ENCODE peak calls at places on chromosomes 3 and 15, in seven cellular contexts. One of them, this sample, is unnamed.

GRCh38 chr3:50167069-50167781 is 12.1 kb downstream of the SEMA3F start:
- DNase-seq in neuronal stem cell: no peak
- DNase-seq in stimulated activated CD4-positive, alpha-beta T cell treated with anti-CD3 and anti-CD28 coated beads, Interleukin-1b, Interleukin-23, amount 100 ng/mL, for 4 hours: no peak
- DNase-seq in germinal center: no peak
- DNase-seq in heart left ventricle: no peak
- DNase-seq in NCI-H146: no peak
- DNase-seq in head of caudate nucleus: no peak
- DNase-seq in this sample: no peak

GRCh38 chr3:129654126-129654525 is 47.6 kb upstream of the PLXND1 start:
- DNase-seq in NCI-H146: no peak
- DNase-seq in germinal center: no peak
- DNase-seq in head of caudate nucleus: no peak
- DNase-seq in neuronal stem cell: no peak
- DNase-seq in heart left ventricle: no peak
- DNase-seq in stimulated activated CD4-positive, alpha-beta T cell treated with anti-CD3 and anti-CD28 coated beads, Interleukin-1b, Interleukin-23, amount 100 ng/mL, for 4 hours: no peak
- DNase-seq in this sample: no peak

GRCh38 chr3:135097276-135097946 is 302.4 kb downstream of the EPHB1 start:
- DNase-seq in head of caudate nucleus: no peak
- DNase-seq in heart left ventricle: no peak
- DNase-seq in stimulated activated CD4-positive, alpha-beta T cell treated with anti-CD3 and anti-CD28 coated beads, Interleukin-1b, Interleukin-23, amount 100 ng/mL, for 4 hours: no peak
- DNase-seq in NCI-H146: no peak
- DNase-seq in germinal center: no peak
- DNase-seq in neuronal stem cell: no peak
- DNase-seq in this sample: no peak

GRCh38 chr3:64238971-64239667 is 13.9 kb upstream of the PRICKLE2 start:
- DNase-seq in stimulated activated CD4-positive, alpha-beta T cell treated with anti-CD3 and anti-CD28 coated beads, Interleukin-1b, Interleukin-23, amount 100 ng/mL, for 4 hours: no peak
- DNase-seq in neuronal stem cell: peak; percentile 56
- DNase-seq in head of caudate nucleus: peak; percentile 46
- DNase-seq in germinal center: no peak
- DNase-seq in NCI-H146: no peak
- DNase-seq in heart left ventricle: peak; percentile 85
- DNase-seq in this sample: peak; percentile 88

GRCh38 chr3:56810912-56811544 is 9.3 kb upstream of the ARHGEF3 start:
- DNase-seq in NCI-H146: no peak
- DNase-seq in stimulated activated CD4-positive, alpha-beta T cell treated with anti-CD3 and anti-CD28 coated beads, Interleukin-1b, Interleukin-23, amount 100 ng/mL, for 4 hours: no peak
- DNase-seq in heart left ventricle: no peak
- DNase-seq in germinal center: no peak
- DNase-seq in neuronal stem cell: no peak
- DNase-seq in head of caudate nucleus: no peak
- DNase-seq in this sample: no peak

GRCh38 chr3:109178701-109179100 is 42.2 kb downstream of the C3orf85 start:
- DNase-seq in neuronal stem cell: no peak
- DNase-seq in stimulated activated CD4-positive, alpha-beta T cell treated with anti-CD3 and anti-CD28 coated beads, Interleukin-1b, Interleukin-23, amount 100 ng/mL, for 4 hours: no peak
- DNase-seq in head of caudate nucleus: no peak
- DNase-seq in germinal center: no peak
- DNase-seq in heart left ventricle: no peak
- DNase-seq in NCI-H146: no peak
- DNase-seq in this sample: no peak

GRCh38 chr3:184733971-184734608 is 22.2 kb upstream of the MAGEF1 start:
- DNase-seq in stimulated activated CD4-positive, alpha-beta T cell treated with anti-CD3 and anti-CD28 coated beads, Interleukin-1b, Interleukin-23, amount 100 ng/mL, for 4 hours: no peak
- DNase-seq in head of caudate nucleus: no peak
- DNase-seq in NCI-H146: no peak
- DNase-seq in germinal center: no peak
- DNase-seq in neuronal stem cell: no peak
- DNase-seq in heart left ventricle: peak; percentile 5
- DNase-seq in this sample: peak; percentile 3

GRCh38 chr3:27228805-27229204 is 140.4 kb downstream of the NEK10 start:
- DNase-seq in NCI-H146: no peak
- DNase-seq in head of caudate nucleus: no peak
- DNase-seq in germinal center: no peak
- DNase-seq in neuronal stem cell: no peak
- DNase-seq in stimulated activated CD4-positive, alpha-beta T cell treated with anti-CD3 and anti-CD28 coated beads, Interleukin-1b, Interleukin-23, amount 100 ng/mL, for 4 hours: no peak
- DNase-seq in heart left ventricle: no peak
- DNase-seq in this sample: no peak

GRCh38 chr3:52361893-52362292 is 45.8 kb downstream of the DNAH1 start:
- DNase-seq in NCI-H146: no peak
- DNase-seq in neuronal stem cell: no peak
- DNase-seq in germinal center: no peak
- DNase-seq in heart left ventricle: no peak
- DNase-seq in stimulated activated CD4-positive, alpha-beta T cell treated with anti-CD3 and anti-CD28 coated beads, Interleukin-1b, Interleukin-23, amount 100 ng/mL, for 4 hours: no peak
- DNase-seq in head of caudate nucleus: no peak
- DNase-seq in this sample: no peak

GRCh38 chr3:64327039-64327804 is 102.0 kb upstream of the PRICKLE2 start:
- DNase-seq in NCI-H146: no peak
- DNase-seq in germinal center: no peak
- DNase-seq in head of caudate nucleus: no peak
- DNase-seq in neuronal stem cell: no peak
- DNase-seq in stimulated activated CD4-positive, alpha-beta T cell treated with anti-CD3 and anti-CD28 coated beads, Interleukin-1b, Interleukin-23, amount 100 ng/mL, for 4 hours: no peak
- DNase-seq in heart left ventricle: peak; percentile 74
- DNase-seq in this sample: peak; percentile 84

GRCh38 chr15:43828061-43828657 is 1.4 kb downstream of the WDR76 start:
- DNase-seq in stimulated activated CD4-positive, alpha-beta T cell treated with anti-CD3 and anti-CD28 coated beads, Interleukin-1b, Interleukin-23, amount 100 ng/mL, for 4 hours: no peak
- DNase-seq in germinal center: peak; percentile 22
- DNase-seq in head of caudate nucleus: no peak
- DNase-seq in heart left ventricle: no peak
- DNase-seq in NCI-H146: no peak
- DNase-seq in neuronal stem cell: no peak
- DNase-seq in this sample: no peak

GRCh38 chr3:61956236-61956635 is 394.9 kb downstream of the PTPRG start:
- DNase-seq in NCI-H146: no peak
- DNase-seq in head of caudate nucleus: no peak
- DNase-seq in neuronal stem cell: no peak
- DNase-seq in germinal center: no peak
- DNase-seq in stimulated activated CD4-positive, alpha-beta T cell treated with anti-CD3 and anti-CD28 coated beads, Interleukin-1b, Interleukin-23, amount 100 ng/mL, for 4 hours: no peak
- DNase-seq in heart left ventricle: no peak
- DNase-seq in this sample: no peak

GRCh38 chr15:41982133-41982930 is 10.0 kb upstream of the EHD4 start:
- DNase-seq in NCI-H146: no peak
- DNase-seq in neuronal stem cell: no peak
- DNase-seq in germinal center: no peak
- DNase-seq in heart left ventricle: no peak
- DNase-seq in head of caudate nucleus: no peak
- DNase-seq in stimulated activated CD4-positive, alpha-beta T cell treated with anti-CD3 and anti-CD28 coated beads, Interleukin-1b, Interleukin-23, amount 100 ng/mL, for 4 hours: no peak
- DNase-seq in this sample: no peak

GRCh38 chr3:197590313-197590962 is 34.7 kb upstream of the BDH1 start:
- DNase-seq in neuronal stem cell: no peak
- DNase-seq in germinal center: no peak
- DNase-seq in stimulated activated CD4-positive, alpha-beta T cell treated with anti-CD3 and anti-CD28 coated beads, Interleukin-1b, Interleukin-23, amount 100 ng/mL, for 4 hours: no peak
- DNase-seq in heart left ventricle: no peak
- DNase-seq in head of caudate nucleus: no peak
- DNase-seq in NCI-H146: peak; percentile 39
- DNase-seq in this sample: no peak

GRCh38 chr3:66477846-66478245 is 23.0 kb downstream of the LRIG1 start:
- DNase-seq in head of caudate nucleus: no peak
- DNase-seq in stimulated activated CD4-positive, alpha-beta T cell treated with anti-CD3 and anti-CD28 coated beads, Interleukin-1b, Interleukin-23, amount 100 ng/mL, for 4 hours: no peak
- DNase-seq in neuronal stem cell: no peak
- DNase-seq in germinal center: no peak
- DNase-seq in heart left ventricle: no peak
- DNase-seq in NCI-H146: no peak
- DNase-seq in this sample: no peak

GRCh38 chr3:113051827-113052226 is 61.0 kb downstream of the GTPBP8 start:
- DNase-seq in stimulated activated CD4-positive, alpha-beta T cell treated with anti-CD3 and anti-CD28 coated beads, Interleukin-1b, Interleukin-23, amount 100 ng/mL, for 4 hours: no peak
- DNase-seq in NCI-H146: no peak
- DNase-seq in heart left ventricle: no peak
- DNase-seq in germinal center: peak; percentile 7
- DNase-seq in neuronal stem cell: no peak
- DNase-seq in head of caudate nucleus: peak; percentile 23
- DNase-seq in this sample: peak; percentile 28

GRCh38 chr3:185823280-185824044 is 1.4 kb downstream of the IGF2BP2 start:
- DNase-seq in NCI-H146: peak; percentile 38
- DNase-seq in germinal center: peak; percentile 41
- DNase-seq in heart left ventricle: peak; percentile 51
- DNase-seq in stimulated activated CD4-positive, alpha-beta T cell treated with anti-CD3 and anti-CD28 coated beads, Interleukin-1b, Interleukin-23, amount 100 ng/mL, for 4 hours: no peak
- DNase-seq in head of caudate nucleus: peak; percentile 15
- DNase-seq in neuronal stem cell: no peak
- DNase-seq in this sample: peak; percentile 22

GRCh38 chr3:133527306-133527705 is 46.2 kb upstream of the CDV3 start:
- DNase-seq in NCI-H146: peak; percentile 61
- DNase-seq in germinal center: no peak
- DNase-seq in heart left ventricle: no peak
- DNase-seq in stimulated activated CD4-positive, alpha-beta T cell treated with anti-CD3 and anti-CD28 coated beads, Interleukin-1b, Interleukin-23, amount 100 ng/mL, for 4 hours: no peak
- DNase-seq in neuronal stem cell: no peak
- DNase-seq in head of caudate nucleus: no peak
- DNase-seq in this sample: no peak

GRCh38 chr3:111681705-111682426 is 86.7 kb upstream of the ZBED2 start:
- DNase-seq in stimulated activated CD4-positive, alpha-beta T cell treated with anti-CD3 and anti-CD28 coated beads, Interleukin-1b, Interleukin-23, amount 100 ng/mL, for 4 hours: no peak
- DNase-seq in NCI-H146: no peak
- DNase-seq in head of caudate nucleus: no peak
- DNase-seq in neuronal stem cell: no peak
- DNase-seq in heart left ventricle: no peak
- DNase-seq in germinal center: no peak
- DNase-seq in this sample: no peak

GRCh38 chr3:115704661-115705338 is 81.5 kb downstream of the GAP43 start:
- DNase-seq in stimulated activated CD4-positive, alpha-beta T cell treated with anti-CD3 and anti-CD28 coated beads, Interleukin-1b, Interleukin-23, amount 100 ng/mL, for 4 hours: no peak
- DNase-seq in heart left ventricle: no peak
- DNase-seq in germinal center: no peak
- DNase-seq in head of caudate nucleus: no peak
- DNase-seq in NCI-H146: no peak
- DNase-seq in neuronal stem cell: no peak
- DNase-seq in this sample: no peak

GRCh38 chr3:124707667-124708066 is 22.6 kb upstream of the UMPS start:
- DNase-seq in germinal center: no peak
- DNase-seq in head of caudate nucleus: no peak
- DNase-seq in neuronal stem cell: no peak
- DNase-seq in stimulated activated CD4-positive, alpha-beta T cell treated with anti-CD3 and anti-CD28 coated beads, Interleukin-1b, Interleukin-23, amount 100 ng/mL, for 4 hours: no peak
- DNase-seq in NCI-H146: no peak
- DNase-seq in heart left ventricle: no peak
- DNase-seq in this sample: no peak

GRCh38 chr3:138686771-138687221 is 78.2 kb downstream of the FAIM start:
- DNase-seq in germinal center: peak; percentile 23
- DNase-seq in head of caudate nucleus: no peak
- DNase-seq in heart left ventricle: no peak
- DNase-seq in neuronal stem cell: no peak
- DNase-seq in stimulated activated CD4-positive, alpha-beta T cell treated with anti-CD3 and anti-CD28 coated beads, Interleukin-1b, Interleukin-23, amount 100 ng/mL, for 4 hours: no peak
- DNase-seq in NCI-H146: no peak
- DNase-seq in this sample: no peak

GRCh38 chr3:195240939-195241338 is 30.0 kb downstream of the XXYLT1 start:
- DNase-seq in NCI-H146: no peak
- DNase-seq in neuronal stem cell: no peak
- DNase-seq in stimulated activated CD4-positive, alpha-beta T cell treated with anti-CD3 and anti-CD28 coated beads, Interleukin-1b, Interleukin-23, amount 100 ng/mL, for 4 hours: no peak
- DNase-seq in heart left ventricle: no peak
- DNase-seq in head of caudate nucleus: no peak
- DNase-seq in germinal center: no peak
- DNase-seq in this sample: peak; percentile 31

GRCh38 chr15:49471733-49472132 is 48.7 kb downstream of the FGF7 start:
- DNase-seq in germinal center: no peak
- DNase-seq in heart left ventricle: no peak
- DNase-seq in NCI-H146: no peak
- DNase-seq in head of caudate nucleus: no peak
- DNase-seq in stimulated activated CD4-positive, alpha-beta T cell treated with anti-CD3 and anti-CD28 coated beads, Interleukin-1b, Interleukin-23, amount 100 ng/mL, for 4 hours: no peak
- DNase-seq in neuronal stem cell: no peak
- DNase-seq in this sample: peak; percentile 24

GRCh38 chr3:120682095-120682681 is at the start of gene HGD:
- DNase-seq in stimulated activated CD4-positive, alpha-beta T cell treated with anti-CD3 and anti-CD28 coated beads, Interleukin-1b, Interleukin-23, amount 100 ng/mL, for 4 hours: no peak
- DNase-seq in neuronal stem cell: no peak
- DNase-seq in germinal center: no peak
- DNase-seq in NCI-H146: no peak
- DNase-seq in heart left ventricle: no peak
- DNase-seq in head of caudate nucleus: no peak
- DNase-seq in this sample: no peak